ENCODE peak calls at places on chromosomes 5 and 9, in seven cellular contexts. One of them, this sample, is unnamed.

GRCh38 chr5:130724658-130725057 is 440.4 kb downstream of the HINT1 start:
- DNase-seq in omental fat pad: no peak
- DNase-seq in endothelial cell: no peak
- DNase-seq in fibroblast of pulmonary artery: no peak
- DNase-seq in ascending aorta: no peak
- DNase-seq in transverse colon: no peak
- DNase-seq in MM.1S: peak
- DNase-seq in this sample: no peak

GRCh38 chr9:123360161-123361085 is 4.4 kb downstream of the CRB2 start:
- DNase-seq in MM.1S: peak
- DNase-seq in transverse colon: peak
- DNase-seq in fibroblast of pulmonary artery: no peak
- DNase-seq in omental fat pad: peak
- DNase-seq in endothelial cell: peak
- DNase-seq in ascending aorta: no peak
- DNase-seq in this sample: peak

GRCh38 chr5:126777257-126777973 is 479 bp downstream of the LMNB1 start:
- DNase-seq in endothelial cell: peak
- DNase-seq in fibroblast of pulmonary artery: peak
- DNase-seq in ascending aorta: peak
- DNase-seq in omental fat pad: no peak
- DNase-seq in transverse colon: peak
- DNase-seq in MM.1S: peak
- DNase-seq in this sample: peak

GRCh38 chr5:145805819-145806218 is 29.3 kb downstream of the PRELID2 start:
- DNase-seq in fibroblast of pulmonary artery: no peak
- DNase-seq in ascending aorta: no peak
- DNase-seq in omental fat pad: no peak
- DNase-seq in transverse colon: no peak
- DNase-seq in MM.1S: no peak
- DNase-seq in endothelial cell: no peak
- DNase-seq in this sample: no peak

GRCh38 chr9:114723926-114724325 is 41.9 kb upstream of the TEX48 start:
- DNase-seq in transverse colon: no peak
- DNase-seq in endothelial cell: no peak
- DNase-seq in omental fat pad: no peak
- DNase-seq in MM.1S: no peak
- DNase-seq in ascending aorta: no peak
- DNase-seq in fibroblast of pulmonary artery: no peak
- DNase-seq in this sample: no peak

GRCh38 chr5:1230551-1230950 is 5.4 kb downstream of the SLC6A18 start:
- DNase-seq in fibroblast of pulmonary artery: no peak
- DNase-seq in omental fat pad: no peak
- DNase-seq in ascending aorta: no peak
- DNase-seq in endothelial cell: no peak
- DNase-seq in MM.1S: no peak
- DNase-seq in transverse colon: no peak
- DNase-seq in this sample: no peak

GRCh38 chr5:15566789-15567188 is 66.8 kb downstream of the FBXL7 start:
- DNase-seq in ascending aorta: no peak
- DNase-seq in fibroblast of pulmonary artery: no peak
- DNase-seq in MM.1S: no peak
- DNase-seq in omental fat pad: no peak
- DNase-seq in endothelial cell: no peak
- DNase-seq in transverse colon: no peak
- DNase-seq in this sample: no peak

GRCh38 chr5:149172261-149172660 is 31.0 kb downstream of the ABLIM3 start:
- DNase-seq in MM.1S: no peak
- DNase-seq in endothelial cell: no peak
- DNase-seq in fibroblast of pulmonary artery: peak
- DNase-seq in ascending aorta: no peak
- DNase-seq in transverse colon: no peak
- DNase-seq in omental fat pad: no peak
- DNase-seq in this sample: no peak

GRCh38 chr9:108056805-108057386 is 567.3 kb upstream of the KLF4 start:
- DNase-seq in ascending aorta: no peak
- DNase-seq in fibroblast of pulmonary artery: peak
- DNase-seq in endothelial cell: no peak
- DNase-seq in omental fat pad: no peak
- DNase-seq in MM.1S: no peak
- DNase-seq in transverse colon: no peak
- DNase-seq in this sample: no peak

GRCh38 chr5:90305022-90305720 is 104.4 kb downstream of the CETN3 start:
- DNase-seq in transverse colon: no peak
- DNase-seq in ascending aorta: no peak
- DNase-seq in fibroblast of pulmonary artery: no peak
- DNase-seq in omental fat pad: no peak
- DNase-seq in MM.1S: peak
- DNase-seq in endothelial cell: no peak
- DNase-seq in this sample: no peak

GRCh38 chr9:114525505-114525904 is 20.2 kb upstream of the WHRN start:
- DNase-seq in omental fat pad: no peak
- DNase-seq in transverse colon: no peak
- DNase-seq in endothelial cell: no peak
- DNase-seq in ascending aorta: no peak
- DNase-seq in MM.1S: no peak
- DNase-seq in fibroblast of pulmonary artery: peak
- DNase-seq in this sample: no peak

GRCh38 chr9:17926246-17926645 is 347.4 kb downstream of the SH3GL2 start:
- DNase-seq in transverse colon: no peak
- DNase-seq in fibroblast of pulmonary artery: no peak
- DNase-seq in MM.1S: no peak
- DNase-seq in endothelial cell: no peak
- DNase-seq in omental fat pad: no peak
- DNase-seq in ascending aorta: no peak
- DNase-seq in this sample: no peak

GRCh38 chr5:150779397-150780179 is 1.0 kb downstream of the SMIM3 start:
- DNase-seq in endothelial cell: no peak
- DNase-seq in fibroblast of pulmonary artery: no peak
- DNase-seq in omental fat pad: no peak
- DNase-seq in MM.1S: no peak
- DNase-seq in transverse colon: peak
- DNase-seq in ascending aorta: no peak
- DNase-seq in this sample: no peak

GRCh38 chr5:51539232-51539631 is 156.0 kb downstream of the ISL1 start:
- DNase-seq in ascending aorta: no peak
- DNase-seq in transverse colon: no peak
- DNase-seq in omental fat pad: no peak
- DNase-seq in endothelial cell: no peak
- DNase-seq in fibroblast of pulmonary artery: no peak
- DNase-seq in MM.1S: no peak
- DNase-seq in this sample: no peak

GRCh38 chr9:100720922-100721321 is 143.0 kb downstream of the CAVIN4 start:
- DNase-seq in MM.1S: no peak
- DNase-seq in endothelial cell: no peak
- DNase-seq in omental fat pad: no peak
- DNase-seq in fibroblast of pulmonary artery: peak
- DNase-seq in ascending aorta: no peak
- DNase-seq in transverse colon: no peak
- DNase-seq in this sample: no peak

GRCh38 chr5:164336276-164336675 is 830.9 kb downstream of the MAT2B start:
- DNase-seq in MM.1S: no peak
- DNase-seq in ascending aorta: no peak
- DNase-seq in fibroblast of pulmonary artery: no peak
- DNase-seq in endothelial cell: no peak
- DNase-seq in transverse colon: no peak
- DNase-seq in omental fat pad: no peak
- DNase-seq in this sample: no peak

GRCh38 chr5:82396871-82397514 is 118.8 kb upstream of the RPS23 start:
- DNase-seq in ascending aorta: peak
- DNase-seq in fibroblast of pulmonary artery: peak
- DNase-seq in omental fat pad: no peak
- DNase-seq in transverse colon: peak
- DNase-seq in endothelial cell: no peak
- DNase-seq in MM.1S: no peak
- DNase-seq in this sample: peak

GRCh38 chr5:141373673-141374317 is at the start of gene PCDHGA6:
- DNase-seq in fibroblast of pulmonary artery: peak
- DNase-seq in endothelial cell: no peak
- DNase-seq in transverse colon: no peak
- DNase-seq in omental fat pad: no peak
- DNase-seq in ascending aorta: no peak
- DNase-seq in MM.1S: peak
- DNase-seq in this sample: no peak

GRCh38 chr9:94984891-94985476 is 258.5 kb downstream of the AOPEP start:
- DNase-seq in MM.1S: no peak
- DNase-seq in transverse colon: no peak
- DNase-seq in ascending aorta: peak
- DNase-seq in fibroblast of pulmonary artery: no peak
- DNase-seq in omental fat pad: no peak
- DNase-seq in endothelial cell: no peak
- DNase-seq in this sample: no peak

GRCh38 chr9:119951090-119951489 is 581.9 kb upstream of the BRINP1 start:
- DNase-seq in ascending aorta: peak
- DNase-seq in MM.1S: no peak
- DNase-seq in fibroblast of pulmonary artery: no peak
- DNase-seq in transverse colon: no peak
- DNase-seq in omental fat pad: no peak
- DNase-seq in endothelial cell: no peak
- DNase-seq in this sample: no peak

GRCh38 chr9:104091708-104092107 is 2.4 kb upstream of the SMC2 start:
- DNase-seq in ascending aorta: peak
- DNase-seq in omental fat pad: no peak
- DNase-seq in endothelial cell: no peak
- DNase-seq in fibroblast of pulmonary artery: peak
- DNase-seq in transverse colon: peak
- DNase-seq in MM.1S: no peak
- DNase-seq in this sample: no peak

GRCh38 chr9:16986441-16987387 is 116.2 kb upstream of the BNC2 start:
- DNase-seq in fibroblast of pulmonary artery: peak
- DNase-seq in endothelial cell: no peak
- DNase-seq in ascending aorta: no peak
- DNase-seq in MM.1S: no peak
- DNase-seq in omental fat pad: no peak
- DNase-seq in transverse colon: no peak
- DNase-seq in this sample: no peak

GRCh38 chr5:151146003-151146524 is 11.5 kb downstream of the ANXA6 start:
- DNase-seq in endothelial cell: no peak
- DNase-seq in transverse colon: no peak
- DNase-seq in fibroblast of pulmonary artery: peak
- DNase-seq in MM.1S: no peak
- DNase-seq in ascending aorta: no peak
- DNase-seq in omental fat pad: no peak
- DNase-seq in this sample: no peak

GRCh38 chr5:63878788-63879187 is 83.5 kb downstream of the HTR1A start:
- DNase-seq in MM.1S: no peak
- DNase-seq in omental fat pad: no peak
- DNase-seq in transverse colon: no peak
- DNase-seq in ascending aorta: no peak
- DNase-seq in endothelial cell: no peak
- DNase-seq in fibroblast of pulmonary artery: no peak
- DNase-seq in this sample: no peak

GRCh38 chr5:125756456-125756855 is 666.8 kb upstream of the GRAMD2B start:
- DNase-seq in MM.1S: no peak
- DNase-seq in transverse colon: no peak
- DNase-seq in endothelial cell: no peak
- DNase-seq in omental fat pad: no peak
- DNase-seq in fibroblast of pulmonary artery: peak
- DNase-seq in ascending aorta: no peak
- DNase-seq in this sample: no peak

GRCh38 chr9:1732670-1733069 is 282.5 kb upstream of the SMARCA2 start:
- DNase-seq in omental fat pad: no peak
- DNase-seq in transverse colon: no peak
- DNase-seq in endothelial cell: no peak
- DNase-seq in MM.1S: peak
- DNase-seq in fibroblast of pulmonary artery: no peak
- DNase-seq in ascending aorta: no peak
- DNase-seq in this sample: no peak

GRCh38 chr9:38039090-38039906 is 29.7 kb downstream of the SHB start:
- DNase-seq in transverse colon: no peak
- DNase-seq in ascending aorta: no peak
- DNase-seq in endothelial cell: no peak
- DNase-seq in MM.1S: no peak
- DNase-seq in omental fat pad: no peak
- DNase-seq in fibroblast of pulmonary artery: peak
- DNase-seq in this sample: no peak

GRCh38 chr5:150653145-150653761 is 7.8 kb upstream of the MYOZ3 start:
- DNase-seq in fibroblast of pulmonary artery: no peak
- DNase-seq in omental fat pad: no peak
- DNase-seq in MM.1S: no peak
- DNase-seq in ascending aorta: no peak
- DNase-seq in endothelial cell: no peak
- DNase-seq in transverse colon: no peak
- DNase-seq in this sample: no peak

GRCh38 chr5:92391-93220 is 638 bp downstream of the PLEKHG4B start:
- DNase-seq in MM.1S: no peak
- DNase-seq in ascending aorta: no peak
- DNase-seq in omental fat pad: no peak
- DNase-seq in transverse colon: no peak
- DNase-seq in endothelial cell: peak
- DNase-seq in fibroblast of pulmonary artery: no peak
- DNase-seq in this sample: no peak

GRCh38 chr5:138282918-138283742 is 8.7 kb upstream of the GFRA3 start:
- DNase-seq in ascending aorta: no peak
- DNase-seq in omental fat pad: no peak
- DNase-seq in endothelial cell: peak
- DNase-seq in transverse colon: peak
- DNase-seq in fibroblast of pulmonary artery: peak
- DNase-seq in MM.1S: no peak
- DNase-seq in this sample: peak
- TF ChIP-seq CTCF in ascending aorta: peak
- TF ChIP-seq CTCF in omental fat pad: no peak
- TF ChIP-seq CTCF in endothelial cell: no peak
- TF ChIP-seq CTCF in transverse colon: peak
- TF ChIP-seq CTCF in fibroblast of pulmonary artery: peak
- TF ChIP-seq CTCF in MM.1S: no peak
- TF ChIP-seq CTCF in this sample: peak

DNA sequence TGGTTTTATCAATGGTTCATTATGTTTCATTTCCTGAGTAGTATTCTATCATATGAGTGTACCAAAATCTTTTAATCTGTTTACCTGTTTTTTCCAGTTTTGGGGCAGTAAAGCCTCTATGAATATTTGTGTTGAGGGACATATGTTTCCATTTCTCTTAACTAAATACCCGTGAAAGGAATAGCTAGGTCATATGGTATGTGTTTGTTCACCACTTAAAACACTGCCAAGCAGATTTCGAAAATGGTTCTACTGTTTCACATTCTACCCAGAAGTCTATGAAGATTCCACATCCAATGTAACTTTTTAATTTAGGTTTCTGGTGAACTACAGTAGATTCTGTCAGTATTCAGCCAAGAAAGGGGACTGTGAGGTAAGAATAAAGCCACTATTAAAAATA is 271.6 kb downstream of the ZNF608 start:
- DNase-seq in MM.1S: no peak
- DNase-seq in omental fat pad: no peak
- DNase-seq in fibroblast of pulmonary artery: no peak
- DNase-seq in ascending aorta: no peak
- DNase-seq in transverse colon: no peak
- DNase-seq in endothelial cell: no peak
- DNase-seq in this sample: no peak
- TF ChIP-seq CTCF in MM.1S: no peak
- TF ChIP-seq CTCF in omental fat pad: no peak
- TF ChIP-seq CTCF in fibroblast of pulmonary artery: no peak
- TF ChIP-seq CTCF in ascending aorta: no peak
- TF ChIP-seq CTCF in transverse colon: no peak
- TF ChIP-seq CTCF in endothelial cell: no peak
- TF ChIP-seq CTCF in this sample: no peak

GRCh38 chr5:45696206-45696836 is at the start of gene HCN1:
- DNase-seq in MM.1S: peak
- DNase-seq in fibroblast of pulmonary artery: peak
- DNase-seq in ascending aorta: peak
- DNase-seq in transverse colon: peak
- DNase-seq in endothelial cell: peak
- DNase-seq in omental fat pad: peak
- DNase-seq in this sample: peak
- TF ChIP-seq CTCF in MM.1S: peak
- TF ChIP-seq CTCF in fibroblast of pulmonary artery: peak
- TF ChIP-seq CTCF in ascending aorta: peak
- TF ChIP-seq CTCF in transverse colon: peak
- TF ChIP-seq CTCF in endothelial cell: peak
- TF ChIP-seq CTCF in omental fat pad: no peak
- TF ChIP-seq CTCF in this sample: peak

GRCh38 chr9:134781895-134782294 is 98.7 kb upstream of the FCN2 start:
- DNase-seq in MM.1S: peak
- DNase-seq in omental fat pad: no peak
- DNase-seq in endothelial cell: peak
- DNase-seq in ascending aorta: no peak
- DNase-seq in transverse colon: no peak
- DNase-seq in fibroblast of pulmonary artery: no peak
- DNase-seq in this sample: no peak
- TF ChIP-seq CTCF in MM.1S: peak
- TF ChIP-seq CTCF in omental fat pad: no peak
- TF ChIP-seq CTCF in endothelial cell: peak
- TF ChIP-seq CTCF in ascending aorta: no peak
- TF ChIP-seq CTCF in transverse colon: no peak
- TF ChIP-seq CTCF in fibroblast of pulmonary artery: peak
- TF ChIP-seq CTCF in this sample: peak

This sample was measured in mesothelial cell of epicardium.